ENCODE peak calls at places on chromosomes 16 and 17, in seven cellular contexts. P is stimulated activated CD4-positive, alpha-beta T cell treated with anti-CD3 and anti-CD28 coated beads, TNF-alpha, amount 100 ng/mL, for 4 hours; E is ACHN; U is mesendoderm; K is SHP77; R is HTR-8/SVneo; H is effector CD4-positive, alpha-beta T cell. N is an unnamed sample.
A peak's percentile ranks its signal among the peaks of the same experiment; 100 is the strongest.

GRCh38 chr17:42928714-42929496 is 28.3 kb downstream of the G6PC1 start:
- DNase-seq in P (no peak), E (peak; percentile 57), U (peak; percentile 92), K (peak; percentile 80), R (peak; percentile 81), H (no peak), N (no peak)

GRCh38 chr16:14500791-14501190 is 129.3 kb downstream of the PARN start:
- DNase-seq in P (no peak), E (no peak), U (no peak), K (no peak), R (no peak), H (no peak), N (no peak)

GRCh38 chr16:4521971-4522623 is 16.5 kb downstream of the CDIP1 start:
- DNase-seq in P (no peak), E (no peak), U (no peak), K (peak; percentile 55), R (no peak), H (no peak), N (no peak)

GRCh38 chr17:14168582-14168981 is 68.1 kb downstream of the CDRT15 start:
- DNase-seq in P (no peak), E (no peak), U (no peak), K (no peak), R (no peak), H (no peak), N (no peak)

GRCh38 chr17:81484195-81484979 is 28.2 kb downstream of the ACTG1 start:
- DNase-seq in P (peak; percentile 76), E (peak; percentile 83), U (peak; percentile 93), K (peak; percentile 82), R (peak; percentile 84), H (peak; percentile 83), N (peak; percentile 76)

GRCh38 chr17:47205419-47205963 is 3.7 kb upstream of the MYL4 start:
- DNase-seq in P (peak; percentile 47), E (peak; percentile 95), U (peak; percentile 89), K (no peak), R (no peak), H (peak; percentile 49), N (peak; percentile 44)

GRCh38 chr16:86772671-86773338 is 194.5 kb downstream of the FOXL1 start:
- DNase-seq in P (no peak), E (no peak), U (peak; percentile 36), K (no peak), R (peak; percentile 87), H (no peak), N (no peak)

GRCh38 chr16:54651440-54651839 is 279.2 kb upstream of the IRX5 start:
- DNase-seq in P (no peak), E (no peak), U (peak; percentile 47), K (no peak), R (no peak), H (no peak), N (no peak)

GRCh38 chr17:71741836-71742235 is 379.0 kb upstream of the SOX9 start:
- DNase-seq in P (no peak), E (no peak), U (no peak), K (no peak), R (no peak), H (no peak), N (no peak)

GRCh38 chr16:4285167-4285566 is 12.3 kb upstream of the TFAP4 start:
- DNase-seq in P (no peak), E (no peak), U (no peak), K (peak; percentile 45), R (no peak), H (no peak), N (no peak)

GRCh38 chr17:38720941-38721340 is 9.2 kb upstream of the CISD3 start:
- DNase-seq in P (no peak), E (no peak), U (no peak), K (no peak), R (no peak), H (no peak), N (no peak)

GRCh38 chr16:70590722-70591438 is 55.5 kb upstream of the IL34 start:
- DNase-seq in P (no peak), E (no peak), U (no peak), K (no peak), R (no peak), H (no peak), N (no peak)

GRCh38 chr17:46822388-46822921 is 4.0 kb upstream of the WNT3 start:
- DNase-seq in P (no peak), E (no peak), U (no peak), K (no peak), R (no peak), H (no peak), N (no peak)

GRCh38 chr17:71633391-71633849 is 487.4 kb upstream of the SOX9 start:
- DNase-seq in P (no peak), E (no peak), U (no peak), K (no peak), R (peak; percentile 19), H (no peak), N (no peak)

GRCh38 chr16:14401839-14402115 is 228.3 kb downstream of the PARN start:
- DNase-seq in P (no peak), E (no peak), U (no peak), K (no peak), R (no peak), H (no peak), N (no peak)

GRCh38 chr17:48351916-48352332 is 78.1 kb downstream of the SKAP1 start:
- DNase-seq in P (no peak), E (peak; percentile 72), U (peak; percentile 36), K (no peak), R (peak; percentile 41), H (no peak), N (no peak)

GRCh38 chr17:72494576-72494975 is 373.8 kb downstream of the SOX9 start:
- DNase-seq in P (no peak), E (no peak), U (no peak), K (no peak), R (no peak), H (no peak), N (no peak)

GRCh38 chr16:58032710-58033293 is 7.2 kb downstream of the MMP15 start:
- DNase-seq in P (no peak), E (no peak), U (peak; percentile 76), K (no peak), R (no peak), H (no peak), N (no peak)

GRCh38 chr17:43545383-43545632 is 832 bp downstream of the ETV4 start:
- DNase-seq in P (no peak), E (no peak), U (no peak), K (no peak), R (peak; percentile 60), H (peak; percentile 16), N (no peak)

GRCh38 chr16:16871196-16871595 is 492.3 kb downstream of the NPIPA7 start:
- DNase-seq in P (no peak), E (no peak), U (peak; percentile 43), K (no peak), R (no peak), H (no peak), N (no peak)

GRCh38 chr17:41278176-41278955 is 2.9 kb downstream of the KRTAP9-7 start:
- DNase-seq in P (no peak), E (no peak), U (no peak), K (no peak), R (no peak), H (no peak), N (no peak)

GRCh38 chr16:17437142-17437720 is 33.5 kb downstream of the XYLT1 start:
- DNase-seq in P (no peak), E (no peak), U (no peak), K (no peak), R (no peak), H (no peak), N (no peak)

GRCh38 chr17:81239714-81240555 is 817 bp downstream of the NDUFAF8 start:
- DNase-seq in P (peak; percentile 16), E (peak; percentile 41), U (no peak), K (no peak), R (no peak), H (no peak), N (no peak)

GRCh38 chr17:32621612-32622312 is 135.0 kb downstream of the CDK5R1 start:
- DNase-seq in P (no peak), E (no peak), U (peak; percentile 92), K (no peak), R (no peak), H (no peak), N (no peak)

N was measured in activated T-helper 1 cell treated with anti-CD3 and anti-CD28 coated beads, Interleukin-2, amount 50 U/mL, for 16 hours.